ENCODE peak calls at places on chromosome 14, in nine cellular contexts. X is GM13976, K is AG04450, L is endothelial cell, P is fibroblast of mammary gland, S is lower leg skin, V is heart right ventricle, G is MCF 10A, Q is WERI-Rb-1. O is an unnamed sample.
A peak's percentile ranks its signal among the peaks of the same experiment; 100 is the strongest.

GRCh38 chr14:20460458-20461229 is 590 bp downstream of the PIP4P1 start:
- DNase-seq in X (no peak), K (no peak), L (no peak), P (no peak), S (peak; percentile 35), V (no peak), G (peak; percentile 17), Q (peak; percentile 49), O (no peak)

GRCh38 chr14:72892103-72892878 is 1.6 kb downstream of the DPF3 start:
- DNase-seq in X (peak; percentile 42), K (no peak), L (peak; percentile 46), P (peak; percentile 36), S (no peak), V (peak; percentile 17), G (no peak), Q (no peak), O (no peak)

GRCh38 chr14:72576258-72576657 is 317.6 kb downstream of the DPF3 start:
- DNase-seq in X (no peak), K (no peak), L (no peak), P (peak; percentile 30), S (no peak), V (no peak), G (peak; percentile 21), Q (no peak), O (no peak)

GRCh38 chr14:23209651-23210423 is 26.4 kb upstream of the SLC7A8 start:
- DNase-seq in X (no peak), K (no peak), L (no peak), P (peak; percentile 24), S (no peak), V (no peak), G (peak; percentile 91), Q (no peak), O (no peak)

GRCh38 chr14:59695198-59695597 is 118.6 kb upstream of the CCDC175 start:
- DNase-seq in X (no peak), K (no peak), L (no peak), P (peak; percentile 76), S (peak; percentile 76), V (no peak), G (peak; percentile 75), Q (no peak), O (no peak)

GRCh38 chr14:105356927-105357326 is 41.4 kb upstream of the TEX22 start:
- DNase-seq in X (no peak), K (no peak), L (no peak), P (no peak), S (no peak), V (no peak), G (no peak), Q (no peak), O (no peak)

GRCh38 chr14:101019974-101020710 is 116.6 kb upstream of the RTL1 start:
- DNase-seq in X (no peak), K (no peak), L (no peak), P (no peak), S (no peak), V (no peak), G (no peak), Q (no peak), O (peak; percentile 42)

GRCh38 chr14:68606644-68607043 is 186.2 kb downstream of the ZFP36L1 start:
- DNase-seq in X (no peak), K (no peak), L (no peak), P (no peak), S (no peak), V (no peak), G (no peak), Q (no peak), O (no peak)

GRCh38 chr14:100283984-100284881 is 22.0 kb downstream of the SLC25A29 start:
- DNase-seq in X (no peak), K (no peak), L (no peak), P (no peak), S (no peak), V (no peak), G (no peak), Q (peak; percentile 37), O (no peak)

GRCh38 chr14:76904100-76904739 is 78.0 kb downstream of the LRRC74A start:
- DNase-seq in X (no peak), K (peak; percentile 95), L (no peak), P (peak; percentile 97), S (no peak), V (peak; percentile 34), G (peak; percentile 78), Q (no peak), O (no peak)

GRCh38 chr14:31692376-31692781 is 131.2 kb downstream of the NUBPL start:
- DNase-seq in X (peak; percentile 27), K (no peak), L (no peak), P (peak; percentile 69), S (no peak), V (no peak), G (no peak), Q (no peak), O (no peak)

GRCh38 chr14:50407089-50407813 is 10.6 kb upstream of the CDKL1 start:
- DNase-seq in X (no peak), K (no peak), L (no peak), P (peak; percentile 40), S (no peak), V (no peak), G (no peak), Q (no peak), O (no peak)

GRCh38 chr14:96629558-96630222 is 127.5 kb downstream of the PAPOLA start:
- DNase-seq in X (peak; percentile 5), K (no peak), L (no peak), P (no peak), S (no peak), V (no peak), G (no peak), Q (no peak), O (peak; percentile 31)

GRCh38 chr14:76253111-76253510 is 101.4 kb downstream of the GPATCH2L start:
- DNase-seq in X (no peak), K (no peak), L (no peak), P (no peak), S (no peak), V (no peak), G (no peak), Q (no peak), O (no peak)

GRCh38 chr14:60974070-60974469 is 6.8 kb downstream of the TRMT5 start:
- DNase-seq in X (no peak), K (no peak), L (no peak), P (no peak), S (no peak), V (no peak), G (no peak), Q (no peak), O (no peak)

GRCh38 chr14:78448483-78449094 is 278.4 kb downstream of the NRXN3 start:
- DNase-seq in X (peak; percentile 59), K (no peak), L (peak; percentile 73), P (peak; percentile 43), S (peak; percentile 16), V (no peak), G (peak; percentile 49), Q (peak; percentile 65), O (no peak)

GRCh38 chr14:76846331-76847047 is 20.3 kb downstream of the LRRC74A start:
- DNase-seq in X (no peak), K (no peak), L (no peak), P (no peak), S (no peak), V (no peak), G (no peak), Q (no peak), O (no peak)

GRCh38 chr14:100237735-100238418 is 1.1 kb upstream of the YY1 start:
- DNase-seq in X (peak; percentile 67), K (no peak), L (peak; percentile 44), P (peak; percentile 49), S (peak; percentile 48), V (peak; percentile 50), G (peak; percentile 52), Q (peak; percentile 26), O (peak; percentile 73)

GRCh38 chr14:62185078-62185477 is 422.9 kb downstream of the SNAPC1 start:
- DNase-seq in X (no peak), K (no peak), L (no peak), P (peak; percentile 28), S (no peak), V (no peak), G (no peak), Q (no peak), O (no peak)

GRCh38 chr14:62181591-62181990 is 419.4 kb downstream of the SNAPC1 start:
- DNase-seq in X (no peak), K (no peak), L (no peak), P (no peak), S (no peak), V (no peak), G (no peak), Q (no peak), O (no peak)

GRCh38 chr14:62179367-62180018 is 417.3 kb downstream of the SNAPC1 start:
- DNase-seq in X (peak; percentile 26), K (peak; percentile 87), L (peak; percentile 67), P (peak; percentile 91), S (peak; percentile 60), V (no peak), G (peak; percentile 86), Q (peak; percentile 63), O (no peak)
- TF ChIP-seq CTCF in X (peak; percentile 59), K (peak; percentile 84), L (peak; percentile 59), P (peak; percentile 78), S (no peak), V (peak; percentile 48), G (peak; percentile 71), Q (peak; percentile 85), O (peak; percentile 81)

GRCh38 chr14:94677747-94678146 is 65.6 kb downstream of the SERPINA3 start:
- DNase-seq in X (no peak), K (no peak), L (no peak), P (no peak), S (no peak), V (no peak), G (no peak), Q (no peak), O (peak; percentile 56)
- TF ChIP-seq CTCF in X (no peak), K (no peak), L (no peak), P (no peak), S (no peak), V (no peak), G (no peak), Q (no peak), O (no peak)

GRCh38 chr14:55425091-55425490 is 13.5 kb upstream of the ATG14 start:
- DNase-seq in X (no peak), K (no peak), L (no peak), P (no peak), S (no peak), V (no peak), G (peak; percentile 3), Q (no peak), O (no peak)
- TF ChIP-seq CTCF in X (no peak), K (no peak), L (no peak), P (no peak), S (no peak), V (no peak), G (no peak), Q (no peak), O (no peak)

DNA sequence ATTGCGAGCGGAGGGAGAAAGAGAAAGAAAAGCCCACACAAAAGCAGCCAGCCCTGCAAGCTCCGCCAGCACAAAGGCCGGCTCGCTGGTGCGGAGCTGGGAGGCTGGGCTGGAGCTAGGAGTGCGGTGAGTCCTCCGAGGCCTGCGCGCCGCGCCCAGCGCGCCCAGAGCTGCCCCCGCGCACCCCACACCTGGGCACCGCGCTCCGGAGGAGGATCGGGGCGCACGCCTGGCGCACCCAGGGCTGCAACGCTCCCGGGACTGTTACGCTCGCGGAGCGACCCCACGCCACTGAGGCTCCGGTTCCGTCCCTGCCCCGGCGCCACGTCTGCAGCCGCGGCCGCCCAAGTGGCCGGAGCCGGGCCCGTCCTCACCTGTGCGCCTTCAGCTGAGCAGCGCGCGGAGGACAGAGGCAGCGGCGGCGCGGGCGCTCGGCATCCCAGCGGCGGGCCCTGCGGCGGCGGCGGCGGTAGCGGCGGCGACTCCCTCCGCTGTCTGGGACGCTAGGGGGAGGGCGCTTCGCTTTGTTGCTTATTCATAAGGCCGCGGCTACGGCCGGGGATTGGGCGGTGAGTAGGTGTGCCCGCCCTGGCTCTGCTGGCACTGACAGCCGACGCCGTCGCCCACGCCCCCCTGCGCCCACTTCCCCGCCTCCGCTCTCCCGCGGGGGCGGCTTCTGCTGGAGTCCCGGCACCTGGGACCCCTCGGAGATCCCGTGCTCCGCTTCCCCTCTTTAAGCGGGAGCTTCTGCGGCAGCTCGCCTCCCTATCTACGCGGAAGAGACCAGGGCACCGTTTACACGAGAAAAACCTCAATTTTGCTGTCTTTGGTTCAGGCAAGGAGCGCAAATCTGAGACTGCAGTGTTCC is at the start of gene ARMH4:
- DNase-seq in X (peak; percentile 70), K (peak; percentile 30), L (peak; percentile 75), P (peak; percentile 72), S (peak; percentile 71), V (peak; percentile 84), G (peak; percentile 80), Q (peak; percentile 92), O (peak; percentile 85)
- TF ChIP-seq CTCF in X (no peak), K (no peak), L (no peak), P (no peak), S (no peak), V (peak; percentile 35), G (no peak), Q (no peak), O (peak; percentile 45)

O was measured in type B pancreatic cell.